ENCODE peak calls at places on chromosomes 6 and 20, in five cellular contexts. E is K562, K is esophagus muscularis mucosa, J is HepG2, D is stomach. U is an unnamed sample.
A peak's percentile ranks its signal among the peaks of the same experiment; 100 is the strongest.

GRCh38 chr6:41371992-41372525 is 36.7 kb downstream of the NCR2 start:
- DNase-seq in J (no peak), E (no peak), K (peak; percentile 68), D (peak; percentile 46), U (no peak)

GRCh38 chr20:20036756-20037155 is 15.5 kb downstream of the CRNKL1 start:
- DNase-seq in E (no peak), D (no peak), J (no peak), K (no peak), U (no peak)

GRCh38 chr20:33796263-33796906 is 14.8 kb upstream of the CHMP4B start:
- DNase-seq in D (peak; percentile 82), K (no peak), E (no peak), J (no peak), U (no peak)

GRCh38 chr6:163398104-163398503 is 16.4 kb upstream of the QKI start:
- DNase-seq in E (no peak), D (no peak), J (no peak), K (no peak), U (no peak)

GRCh38 chr6:43334466-43335095 is 26.0 kb upstream of the CRIP3 start:
- DNase-seq in D (no peak), E (peak; percentile 72), K (no peak), J (peak; percentile 66), U (no peak)

GRCh38 chr6:127420558-127420957 is 38.6 kb downstream of the KIAA0408 start:
- DNase-seq in E (peak; percentile 29), J (peak; percentile 89), D (peak; percentile 63), K (no peak), U (peak; percentile 85)

GRCh38 chr6:75855047-75855446 is 106.0 kb downstream of the MYO6 start:
- DNase-seq in J (peak; percentile 59), K (no peak), E (peak; percentile 22), D (peak; percentile 36), U (no peak)

GRCh38 chr20:23295934-23296333 is 54.7 kb upstream of the NXT1 start:
- DNase-seq in K (no peak), J (no peak), E (no peak), D (no peak), U (peak; percentile 40)

GRCh38 chr6:159837511-159837910 is 37.4 kb downstream of the PNLDC1 start:
- DNase-seq in D (no peak), K (no peak), E (no peak), J (no peak), U (no peak)
- TF ChIP-seq EP300 in D (no peak), K (no peak), E (no peak), J (no peak), U (no peak)

GRCh38 chr20:58910473-58910872 is 58.0 kb downstream of the GNAS start:
- DNase-seq in K (peak; percentile 57), J (no peak), E (no peak), D (no peak), U (no peak)

GRCh38 chr20:58908216-58908615 is 55.7 kb downstream of the GNAS start:
- DNase-seq in K (no peak), J (no peak), D (no peak), E (no peak), U (no peak)

GRCh38 chr20:58907481-58908137 is 55.1 kb downstream of the GNAS start:
- DNase-seq in J (peak; percentile 50), D (peak; percentile 92), E (peak; percentile 56), K (peak; percentile 96), U (peak; percentile 97)

GRCh38 chr20:58909585-58909984 is 57.1 kb downstream of the GNAS start:
- DNase-seq in J (no peak), D (no peak), E (no peak), K (no peak), U (no peak)

GRCh38 chr20:58908941-58909340 is 56.4 kb downstream of the GNAS start:
- DNase-seq in J (no peak), K (no peak), D (no peak), E (no peak), U (no peak)
- TF ChIP-seq POLR2A in J (no peak), K (no peak), D (no peak), E (no peak), U (no peak)

DNA sequence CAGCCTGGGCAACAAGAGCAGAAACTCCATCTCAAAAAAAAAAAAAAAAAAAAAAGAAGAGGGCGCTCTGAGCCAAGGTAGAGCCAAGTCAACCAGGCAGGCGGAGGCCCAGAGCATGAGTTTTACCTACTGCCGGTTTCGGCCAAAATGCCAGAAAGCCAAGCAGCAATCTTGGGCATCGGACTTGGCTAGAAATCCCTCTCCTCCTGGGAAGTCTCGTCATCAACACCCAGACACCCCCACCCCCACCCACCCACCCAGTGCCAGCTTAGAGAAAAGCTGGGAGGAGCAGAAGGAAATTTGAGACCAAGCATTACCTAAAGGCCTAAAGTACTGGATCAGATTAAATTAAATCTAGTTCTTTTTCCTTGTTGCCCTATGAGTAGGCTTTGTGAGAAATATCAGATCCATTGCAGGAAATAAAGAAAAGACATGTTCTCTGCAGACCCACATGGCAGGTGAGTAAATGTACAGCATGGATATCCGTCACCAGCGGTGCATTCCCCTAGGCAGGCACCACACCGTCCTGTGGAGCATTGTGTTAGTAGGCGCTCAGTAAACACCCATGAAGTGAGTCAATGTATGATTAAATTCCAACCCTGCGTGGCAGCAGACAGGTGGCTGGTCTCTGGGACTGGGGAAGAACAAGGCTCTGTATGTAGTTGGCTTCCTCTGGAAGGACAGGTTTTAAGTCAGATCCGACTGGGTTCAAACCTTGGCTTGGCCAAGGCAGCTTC is 21.0 kb downstream of the RIPOR3 start:
- DNase-seq in K (no peak), D (peak; percentile 72), E (no peak), J (peak; percentile 89), U (no peak)
- TF ChIP-seq POLR2AphosphoS5 in K (no peak), D (peak; percentile 87), E (no peak), J (no peak), U (no peak)

GRCh38 chr6:18276610-18277009 is 12.3 kb upstream of the DEK start:
- DNase-seq in E (no peak), J (no peak), K (no peak), D (no peak), U (no peak)
- TF ChIP-seq EP300 in E (no peak), J (no peak), K (no peak), D (no peak), U (no peak)

GRCh38 chr6:35468181-35468979 is at the start of gene RPL10A:
- DNase-seq in J (peak; percentile 98), E (peak; percentile 95), K (peak; percentile 99), D (peak; percentile 97), U (peak; percentile 99)
- TF ChIP-seq POLR2A in J (peak; percentile 100), E (peak; percentile 100), K (peak; percentile 96), D (no peak), U (peak; percentile 91)

GRCh38 chr6:9126845-9127560 is 691.7 kb upstream of the SLC35B3 start:
- DNase-seq in D (no peak), K (no peak), E (no peak), J (no peak), U (no peak)

GRCh38 chr6:9136141-9136865 is 701.0 kb upstream of the SLC35B3 start:
- DNase-seq in K (no peak), E (no peak), J (no peak), D (no peak), U (no peak)

GRCh38 chr6:9128970-9129369 is 693.6 kb upstream of the SLC35B3 start:
- DNase-seq in D (no peak), E (no peak), J (no peak), K (no peak), U (no peak)

GRCh38 chr6:9131201-9131600 is 695.9 kb upstream of the SLC35B3 start:
- DNase-seq in D (no peak), K (no peak), E (no peak), J (no peak), U (no peak)

GRCh38 chr6:9131616-9132015 is 696.3 kb upstream of the SLC35B3 start:
- DNase-seq in D (peak; percentile 28), J (no peak), K (no peak), E (no peak), U (no peak)
- TF ChIP-seq POLR2AphosphoS5 in D (no peak), J (no peak), K (no peak), E (no peak), U (no peak)

GRCh38 chr6:148735996-148736395 is 10.8 kb upstream of the UST start:
- DNase-seq in K (no peak), J (no peak), D (no peak), E (no peak), U (no peak)
- TF ChIP-seq EP300 in K (no peak), J (no peak), D (no peak), E (no peak), U (no peak)

GRCh38 chr20:35454881-35455609 is at the start of gene CEP250:
- DNase-seq in D (peak; percentile 95), K (peak; percentile 97), J (peak; percentile 98), E (peak; percentile 98), U (peak; percentile 96)
- TF ChIP-seq POLR2A in D (no peak), K (no peak), J (peak; percentile 86), E (peak; percentile 80), U (no peak)

GRCh38 chr6:111831408-111831807 is 41.8 kb downstream of the FYN start:
- DNase-seq in J (no peak), D (no peak), E (no peak), K (no peak), U (no peak)

GRCh38 chr6:111837007-111837406 is 36.2 kb downstream of the FYN start:
- DNase-seq in E (no peak), D (no peak), K (no peak), J (no peak), U (no peak)

GRCh38 chr6:111835807-111836206 is 37.4 kb downstream of the FYN start:
- DNase-seq in K (no peak), J (no peak), D (no peak), E (no peak), U (no peak)

GRCh38 chr6:111832833-111833418 is 40.3 kb downstream of the FYN start:
- DNase-seq in D (no peak), E (no peak), K (no peak), J (no peak), U (no peak)

GRCh38 chr6:111834356-111834755 is 38.9 kb downstream of the FYN start:
- DNase-seq in E (no peak), J (no peak), D (no peak), K (no peak), U (no peak)
- TF ChIP-seq POLR2AphosphoS5 in E (no peak), J (no peak), D (no peak), K (no peak), U (no peak)

GRCh38 chr20:62210496-62210855 is 9.6 kb downstream of the HRH3 start:
- DNase-seq in J (no peak), K (no peak), E (no peak), D (no peak), U (no peak)

GRCh38 chr20:62211769-62212288 is 8.2 kb downstream of the HRH3 start:
- DNase-seq in J (no peak), K (no peak), D (no peak), E (no peak), U (no peak)

GRCh38 chr20:62211216-62211615 is 8.9 kb downstream of the HRH3 start:
- DNase-seq in D (no peak), E (no peak), J (no peak), K (no peak), U (no peak)

GRCh38 chr20:62214067-62214466 is 6.0 kb downstream of the HRH3 start:
- DNase-seq in J (no peak), E (no peak), K (no peak), D (no peak), U (no peak)

GRCh38 chr20:62212309-62212708 is 7.8 kb downstream of the HRH3 start:
- DNase-seq in J (no peak), K (no peak), D (no peak), E (no peak), U (no peak)
- TF ChIP-seq EP300 in J (no peak), K (no peak), D (no peak), E (no peak), U (no peak)

U was measured in sigmoid colon.